ENCODE peak calls at places on chromosomes 5 and 9, in four cellular contexts. Z is GM23338, T is substantia nigra, L is islet precursor cell. S is an unnamed sample.

GRCh38 chr5:39760385-39761198 is 335.8 kb upstream of the DAB2 start:
- DNase-seq in Z (no peak), T (no peak), L (no peak), S (no peak)

GRCh38 chr9:37390759-37391158 is 31.7 kb upstream of the GRHPR start:
- DNase-seq in Z (peak), T (no peak), L (peak), S (peak)

GRCh38 chr9:14433293-14433818 is 119.4 kb upstream of the NFIB start:
- DNase-seq in Z (no peak), T (no peak), L (no peak), S (no peak)

GRCh38 chr9:98775831-98776441 is 20.4 kb downstream of the ANKS6 start:
- DNase-seq in Z (peak), T (no peak), L (peak), S (peak)

GRCh38 chr9:111016046-111017026 is 21.9 kb downstream of the LPAR1 start:
- DNase-seq in Z (no peak), T (no peak), L (no peak), S (no peak)

GRCh38 chr5:124477577-124477976 is 268.9 kb downstream of the ZNF608 start:
- DNase-seq in Z (no peak), T (no peak), L (no peak), S (no peak)

GRCh38 chr5:147689436-147689835 is 93.1 kb downstream of the JAKMIP2 start:
- DNase-seq in Z (no peak), T (no peak), L (no peak), S (no peak)

GRCh38 chr9:98181746-98182068 is 10.7 kb downstream of the CORO2A start:
- DNase-seq in Z (no peak), T (no peak), L (no peak), S (no peak)

GRCh38 chr5:83482961-83483360 is 11.4 kb downstream of the VCAN start:
- DNase-seq in Z (no peak), T (no peak), L (no peak), S (no peak)

GRCh38 chr5:139788294-139788875 is 7.2 kb upstream of the PSD2 start:
- DNase-seq in Z (peak), T (peak), L (peak), S (peak)

GRCh38 chr9:69097053-69097452 is 61.5 kb downstream of the FXN start:
- DNase-seq in Z (no peak), T (no peak), L (no peak), S (no peak)

GRCh38 chr5:68189171-68189570 is 26.4 kb upstream of the PIK3R1 start:
- DNase-seq in Z (no peak), T (no peak), L (no peak), S (no peak)

GRCh38 chr5:109685916-109686315 is 3.8 kb upstream of the MAN2A1 start:
- DNase-seq in Z (no peak), T (no peak), L (no peak), S (no peak)

GRCh38 chr9:107784235-107784958 is 294.8 kb upstream of the KLF4 start:
- DNase-seq in Z (no peak), T (no peak), L (peak), S (peak)

GRCh38 chr5:146410272-146410671 is 36.9 kb upstream of the TCERG1 start:
- DNase-seq in Z (no peak), T (no peak), L (no peak), S (no peak)

GRCh38 chr5:78720234-78720985 is 71.8 kb upstream of the LHFPL2 start:
- DNase-seq in Z (no peak), T (no peak), L (peak), S (no peak)

GRCh38 chr9:91156451-91157234 is 205.1 kb downstream of the AUH start:
- DNase-seq in Z (no peak), T (no peak), L (no peak), S (no peak)

GRCh38 chr9:130073373-130073772 is 19.7 kb downstream of the GPR107 start:
- DNase-seq in Z (no peak), T (no peak), L (peak), S (no peak)

GRCh38 chr9:137017791-137018497 is 10.1 kb downstream of the ABCA2 start:
- DNase-seq in Z (peak), T (no peak), L (no peak), S (peak)

GRCh38 chr5:110031402-110032140 is 341.8 kb downstream of the MAN2A1 start:
- DNase-seq in Z (no peak), T (no peak), L (no peak), S (no peak)

GRCh38 chr9:114823416-114823815 is 17.6 kb upstream of the TNFSF15 start:
- DNase-seq in Z (no peak), T (no peak), L (no peak), S (no peak)

GRCh38 chr9:71675129-71675856 is 93.0 kb downstream of the CEMIP2 start:
- DNase-seq in Z (no peak), T (no peak), L (no peak), S (no peak)

GRCh38 chr5:149497357-149497756 is 53.9 kb downstream of the CSNK1A1 start:
- DNase-seq in Z (peak), T (no peak), L (no peak), S (no peak)

GRCh38 chr5:14286574-14287399 is 143.6 kb downstream of the TRIO start:
- DNase-seq in Z (no peak), T (no peak), L (no peak), S (no peak)

GRCh38 chr9:4983541-4984165 is 1.4 kb upstream of the JAK2 start:
- DNase-seq in Z (peak), T (no peak), L (no peak), S (no peak)

GRCh38 chr5:111675540-111675939 is 81.5 kb downstream of the NREP start:
- DNase-seq in Z (peak), T (no peak), L (no peak), S (no peak)